ENCODE peak calls at places on chromosomes 16 and 17, in ten cellular contexts. One of them, this sample, is unnamed.
A peak's percentile ranks its signal among the peaks of the same experiment; 100 is the strongest.

GRCh38 chr16:19850131-19850817 is 34.4 kb downstream of the GPRC5B start:
- DNase-seq in NCI-H1092: no peak
- DNase-seq in IMR-90: no peak
- DNase-seq in activated naive CD4-positive, alpha-beta T cell treated with Interleukin-2 at 50 U/mL for 16 hours: no peak
- DNase-seq in neural crest cell: no peak
- DNase-seq in amniotic epithelial cell: no peak
- DNase-seq in iPS-NIHi11: no peak
- DNase-seq in non-pigmented ciliary epithelial cell: no peak
- DNase-seq in brain microvascular endothelial cell: no peak
- DNase-seq in bronchial epithelial cell: no peak
- DNase-seq in this sample: no peak

GRCh38 chr17:34998205-34998604 is 17.9 kb downstream of the LIG3 start:
- DNase-seq in activated naive CD4-positive, alpha-beta T cell treated with Interleukin-2 at 50 U/mL for 16 hours: peak; percentile 81
- DNase-seq in NCI-H1092: peak; percentile 3
- DNase-seq in IMR-90: peak; percentile 70
- DNase-seq in neural crest cell: peak; percentile 52
- DNase-seq in bronchial epithelial cell: peak; percentile 47
- DNase-seq in amniotic epithelial cell: peak; percentile 68
- DNase-seq in brain microvascular endothelial cell: peak; percentile 58
- DNase-seq in iPS-NIHi11: peak; percentile 84
- DNase-seq in non-pigmented ciliary epithelial cell: no peak
- DNase-seq in this sample: peak; percentile 43

GRCh38 chr17:72393553-72393952 is 272.7 kb downstream of the SOX9 start:
- DNase-seq in neural crest cell: no peak
- DNase-seq in NCI-H1092: no peak
- DNase-seq in iPS-NIHi11: no peak
- DNase-seq in IMR-90: peak; percentile 95
- DNase-seq in activated naive CD4-positive, alpha-beta T cell treated with Interleukin-2 at 50 U/mL for 16 hours: no peak
- DNase-seq in non-pigmented ciliary epithelial cell: no peak
- DNase-seq in bronchial epithelial cell: peak; percentile 87
- DNase-seq in brain microvascular endothelial cell: peak; percentile 76
- DNase-seq in amniotic epithelial cell: peak; percentile 84
- DNase-seq in this sample: no peak

GRCh38 chr17:76567634-76568432 is 17.8 kb downstream of the ST6GALNAC2 start:
- DNase-seq in IMR-90: no peak
- DNase-seq in brain microvascular endothelial cell: no peak
- DNase-seq in NCI-H1092: no peak
- DNase-seq in amniotic epithelial cell: no peak
- DNase-seq in neural crest cell: no peak
- DNase-seq in non-pigmented ciliary epithelial cell: no peak
- DNase-seq in iPS-NIHi11: no peak
- DNase-seq in activated naive CD4-positive, alpha-beta T cell treated with Interleukin-2 at 50 U/mL for 16 hours: no peak
- DNase-seq in bronchial epithelial cell: no peak
- DNase-seq in this sample: no peak

GRCh38 chr17:7523033-7523432 is 25.8 kb upstream of the TNFSF12 start:
- DNase-seq in brain microvascular endothelial cell: no peak
- DNase-seq in IMR-90: no peak
- DNase-seq in bronchial epithelial cell: no peak
- DNase-seq in NCI-H1092: no peak
- DNase-seq in neural crest cell: peak; percentile 9
- DNase-seq in iPS-NIHi11: peak; percentile 62
- DNase-seq in activated naive CD4-positive, alpha-beta T cell treated with Interleukin-2 at 50 U/mL for 16 hours: peak; percentile 58
- DNase-seq in non-pigmented ciliary epithelial cell: no peak
- DNase-seq in amniotic epithelial cell: peak; percentile 24
- DNase-seq in this sample: peak; percentile 26

GRCh38 chr17:2631211-2631610 is 37.8 kb downstream of the PAFAH1B1 start:
- DNase-seq in non-pigmented ciliary epithelial cell: no peak
- DNase-seq in bronchial epithelial cell: no peak
- DNase-seq in IMR-90: no peak
- DNase-seq in neural crest cell: no peak
- DNase-seq in amniotic epithelial cell: no peak
- DNase-seq in brain microvascular endothelial cell: no peak
- DNase-seq in iPS-NIHi11: no peak
- DNase-seq in activated naive CD4-positive, alpha-beta T cell treated with Interleukin-2 at 50 U/mL for 16 hours: no peak
- DNase-seq in NCI-H1092: no peak
- DNase-seq in this sample: no peak

GRCh38 chr16:28910046-28911031 is 14.7 kb downstream of the RABEP2 start:
- DNase-seq in activated naive CD4-positive, alpha-beta T cell treated with Interleukin-2 at 50 U/mL for 16 hours: no peak
- DNase-seq in non-pigmented ciliary epithelial cell: no peak
- DNase-seq in IMR-90: peak; percentile 6
- DNase-seq in NCI-H1092: peak; percentile 13
- DNase-seq in neural crest cell: no peak
- DNase-seq in brain microvascular endothelial cell: no peak
- DNase-seq in bronchial epithelial cell: peak; percentile 47
- DNase-seq in iPS-NIHi11: peak; percentile 9
- DNase-seq in amniotic epithelial cell: peak; percentile 36
- DNase-seq in this sample: no peak

GRCh38 chr17:77887464-77888241 is 70.8 kb upstream of the TNRC6C start:
- DNase-seq in IMR-90: peak; percentile 76
- DNase-seq in activated naive CD4-positive, alpha-beta T cell treated with Interleukin-2 at 50 U/mL for 16 hours: peak; percentile 74
- DNase-seq in amniotic epithelial cell: peak; percentile 27
- DNase-seq in NCI-H1092: peak; percentile 44
- DNase-seq in brain microvascular endothelial cell: peak; percentile 64
- DNase-seq in non-pigmented ciliary epithelial cell: peak; percentile 19
- DNase-seq in bronchial epithelial cell: peak; percentile 8
- DNase-seq in neural crest cell: no peak
- DNase-seq in iPS-NIHi11: peak; percentile 55
- DNase-seq in this sample: peak; percentile 59